ENCODE peak calls at places on chromosomes 7 and 10, in four cellular contexts. O, Q, A and T are unnamed samples.
A peak's percentile ranks its signal among the peaks of the same experiment; 100 is the strongest.

GRCh38 chr10:92573091-92573797 is 649 bp downstream of the IDE start:
- DNase-seq in O (peak; percentile 29), Q (no peak), A (no peak), T (no peak)

GRCh38 chr7:30224511-30225031 is 59.8 kb upstream of the ZNRF2 start:
- DNase-seq in O (peak; percentile 28), Q (no peak), A (peak; percentile 49), T (no peak)

GRCh38 chr10:4498763-4499251 is 327.2 kb upstream of the AKR1E2 start:
- DNase-seq in O (no peak), Q (no peak), A (peak; percentile 70), T (peak; percentile 41)

GRCh38 chr7:7820939-7821338 is 102.5 kb upstream of the RPA3 start:
- DNase-seq in O (no peak), Q (no peak), A (no peak), T (no peak)

GRCh38 chr10:108877130-108877529 is 1046.2 kb downstream of the XPNPEP1 start:
- DNase-seq in O (no peak), Q (no peak), A (no peak), T (no peak)

GRCh38 chr10:35435824-35436223 is 99.5 kb downstream of the CCNY start:
- DNase-seq in O (no peak), Q (no peak), A (no peak), T (no peak)

GRCh38 chr10:26859241-26860025 is 1.3 kb downstream of the ABI1 start:
- DNase-seq in O (no peak), Q (no peak), A (no peak), T (no peak)

GRCh38 chr7:92057375-92057774 is 76.9 kb downstream of the CYP51A1 start:
- DNase-seq in O (no peak), Q (no peak), A (no peak), T (no peak)

GRCh38 chr10:77825965-77826364 is 100.6 kb downstream of the DLG5 start:
- DNase-seq in O (no peak), Q (no peak), A (no peak), T (no peak)

GRCh38 chr7:55130079-55130476 is 111.3 kb downstream of the EGFR start:
- DNase-seq in O (no peak), Q (no peak), A (no peak), T (no peak)

GRCh38 chr10:34655286-34656170 is 159.6 kb downstream of the PARD3 start:
- DNase-seq in O (peak; percentile 35), Q (no peak), A (no peak), T (peak; percentile 31)

GRCh38 chr7:23531794-23532489 is at the start of gene TRA2A:
- DNase-seq in O (peak; percentile 92), Q (peak; percentile 67), A (peak; percentile 54), T (peak; percentile 56)

GRCh38 chr7:69395072-69395714 is 203.1 kb upstream of the AUTS2 start:
- DNase-seq in O (no peak), Q (no peak), A (peak; percentile 73), T (no peak)

GRCh38 chr10:1137499-1138163 is 81.4 kb downstream of the WDR37 start:
- DNase-seq in O (no peak), Q (no peak), A (no peak), T (no peak)

GRCh38 chr10:93435621-93436385 is 46.3 kb downstream of the MYOF start:
- DNase-seq in O (no peak), Q (no peak), A (peak; percentile 50), T (peak; percentile 97)

GRCh38 chr10:1395025-1395981 is 339.1 kb downstream of the WDR37 start:
- DNase-seq in O (no peak), Q (no peak), A (no peak), T (no peak)

GRCh38 chr7:55502988-55503514 is 69.3 kb downstream of the VOPP1 start:
- DNase-seq in O (no peak), Q (no peak), A (no peak), T (no peak)

GRCh38 chr10:71881956-71882355 is 30.9 kb upstream of the PSAP start:
- DNase-seq in O (no peak), Q (no peak), A (no peak), T (no peak)

GRCh38 chr7:31061185-31061584 is 9.1 kb downstream of the ADCYAP1R1 start:
- DNase-seq in O (no peak), Q (no peak), A (no peak), T (no peak)

GRCh38 chr10:103793920-103794883 is 61.2 kb downstream of the SH3PXD2A start:
- DNase-seq in O (no peak), Q (no peak), A (no peak), T (no peak)